ENCODE peak calls at places on chromosomes 6 and 20, in ten cellular contexts. G is activated naive CD8-positive, alpha-beta T cell treated with anti-CD3 and anti-CD28 coated beads, Interleukin-2, amount 50 U/mL, for 24 hours; S is pancreas; K is left colon; H is WTC11; F is thoracic aorta; Q is fibroblast of the conjunctiva; X is fibroblast of the aortic adventitia; N is AG10803; O is HEK293T. Y is an unnamed sample.

GRCh38 chr20:57498425-57499400 is 26.2 kb downstream of the CTCFL start:
- DNase-seq in G (peak; percentile 39), S (no peak), K (peak; percentile 70), H (peak; percentile 54), F (no peak), Q (no peak), X (peak; percentile 30), N (peak; percentile 21), O (no peak), Y (no peak)

GRCh38 chr6:15893556-15894253 is 230.9 kb upstream of the DTNBP1 start:
- DNase-seq in G (no peak), S (no peak), K (no peak), H (no peak), F (no peak), Q (no peak), X (peak; percentile 16), N (no peak), O (peak; percentile 19), Y (no peak)

GRCh38 chr6:119124079-119124824 is 45.8 kb upstream of the FAM184A start:
- DNase-seq in G (no peak), S (no peak), K (no peak), H (no peak), F (no peak), Q (no peak), X (no peak), N (no peak), O (no peak), Y (no peak)

GRCh38 chr20:63058696-63059335 is 52.1 kb upstream of the BHLHE23 start:
- DNase-seq in G (no peak), S (peak; percentile 39), K (no peak), H (peak; percentile 12), F (no peak), Q (no peak), X (no peak), N (no peak), O (no peak), Y (no peak)

GRCh38 chr6:624979-625378 is 31.9 kb downstream of the HUS1B start:
- DNase-seq in G (no peak), S (no peak), K (peak; percentile 10), H (no peak), F (no peak), Q (no peak), X (peak; percentile 51), N (peak; percentile 17), O (peak; percentile 22), Y (no peak)

GRCh38 chr6:139852484-139853140 is 478.2 kb upstream of the CITED2 start:
- DNase-seq in G (no peak), S (no peak), K (peak; percentile 9), H (no peak), F (no peak), Q (no peak), X (peak; percentile 82), N (peak; percentile 87), O (no peak), Y (no peak)

GRCh38 chr20:20495719-20496474 is 128.0 kb downstream of the INSM1 start:
- DNase-seq in G (no peak), S (no peak), K (no peak), H (no peak), F (no peak), Q (no peak), X (no peak), N (no peak), O (no peak), Y (no peak)

GRCh38 chr6:52820198-52820597 is 16.6 kb upstream of the GSTA1 start:
- DNase-seq in G (no peak), S (no peak), K (no peak), H (no peak), F (no peak), Q (peak; percentile 4), X (peak; percentile 56), N (peak; percentile 71), O (no peak), Y (no peak)

GRCh38 chr6:111691345-111692225 is 85.9 kb upstream of the TRAF3IP2 start:
- DNase-seq in G (no peak), S (no peak), K (peak; percentile 48), H (no peak), F (no peak), Q (no peak), X (peak; percentile 63), N (peak; percentile 70), O (no peak), Y (no peak)

GRCh38 chr20:35978041-35978513 is 9.7 kb downstream of the CNBD2 start:
- DNase-seq in G (no peak), S (no peak), K (no peak), H (no peak), F (no peak), Q (no peak), X (peak; percentile 21), N (peak; percentile 42), O (no peak), Y (no peak)

GRCh38 chr6:45727824-45728449 is 287.7 kb downstream of the CLIC5 start:
- DNase-seq in G (no peak), S (no peak), K (no peak), H (no peak), F (no peak), Q (no peak), X (no peak), N (no peak), O (no peak), Y (no peak)

GRCh38 chr20:10313701-10314100 is 95.1 kb downstream of the SNAP25 start:
- DNase-seq in G (no peak), S (no peak), K (no peak), H (no peak), F (no peak), Q (no peak), X (no peak), N (no peak), O (no peak), Y (no peak)

GRCh38 chr6:105566503-105566902 is 163.6 kb upstream of the PREP start:
- DNase-seq in G (no peak), S (no peak), K (peak; percentile 25), H (no peak), F (no peak), Q (no peak), X (no peak), N (no peak), O (no peak), Y (no peak)

GRCh38 chr6:137217801-137218472 is 1.2 kb downstream of the IFNGR1 start:
- DNase-seq in G (no peak), S (no peak), K (peak; percentile 47), H (no peak), F (no peak), Q (no peak), X (peak; percentile 52), N (peak; percentile 52), O (peak; percentile 27), Y (no peak)

GRCh38 chr20:44805991-44806729 is 4.2 kb downstream of the RIMS4 start:
- DNase-seq in G (no peak), S (no peak), K (no peak), H (peak; percentile 81), F (peak; percentile 15), Q (peak; percentile 98), X (peak; percentile 94), N (peak; percentile 62), O (peak; percentile 32), Y (no peak)